ENCODE peak calls at places on chromosome 14, in seven cellular contexts. One of them, this sample, is unnamed.
A peak's percentile ranks its signal among the peaks of the same experiment; 100 is the strongest.

GRCh38 chr14:105474478-105475268 is at the start of gene CRIP2:
- DNase-seq in GM06990: no peak
- DNase-seq in ELR: peak; percentile 49
- DNase-seq in GDM1: no peak
- DNase-seq in AML-193: no peak
- DNase-seq in activated CD4-positive, alpha-beta T cell treated with anti-CD3 and anti-CD28 coated beads for 4 hours: no peak
- DNase-seq in stimulated activated CD4-positive, alpha-beta T cell treated with anti-CD3 and anti-CD28 coated beads, Interleukin-1b, Interleukin-23, amount 100 ng/mL, for 48 hours: no peak
- DNase-seq in this sample: no peak

GRCh38 chr14:71247106-71247505 is 339.8 kb downstream of the PCNX1 start:
- DNase-seq in ELR: peak; percentile 29
- DNase-seq in GM06990: no peak
- DNase-seq in GDM1: no peak
- DNase-seq in activated CD4-positive, alpha-beta T cell treated with anti-CD3 and anti-CD28 coated beads for 4 hours: no peak
- DNase-seq in AML-193: no peak
- DNase-seq in stimulated activated CD4-positive, alpha-beta T cell treated with anti-CD3 and anti-CD28 coated beads, Interleukin-1b, Interleukin-23, amount 100 ng/mL, for 48 hours: no peak
- DNase-seq in this sample: no peak

GRCh38 chr14:104284636-104285482 is 146.5 kb downstream of the KIF26A start:
- DNase-seq in GDM1: no peak
- DNase-seq in ELR: no peak
- DNase-seq in AML-193: no peak
- DNase-seq in GM06990: no peak
- DNase-seq in stimulated activated CD4-positive, alpha-beta T cell treated with anti-CD3 and anti-CD28 coated beads, Interleukin-1b, Interleukin-23, amount 100 ng/mL, for 48 hours: no peak
- DNase-seq in activated CD4-positive, alpha-beta T cell treated with anti-CD3 and anti-CD28 coated beads for 4 hours: no peak
- DNase-seq in this sample: no peak

GRCh38 chr14:105733081-105734065 is 207.0 kb downstream of the TMEM121 start:
- DNase-seq in ELR: no peak
- DNase-seq in stimulated activated CD4-positive, alpha-beta T cell treated with anti-CD3 and anti-CD28 coated beads, Interleukin-1b, Interleukin-23, amount 100 ng/mL, for 48 hours: no peak
- DNase-seq in GDM1: no peak
- DNase-seq in AML-193: no peak
- DNase-seq in GM06990: no peak
- DNase-seq in activated CD4-positive, alpha-beta T cell treated with anti-CD3 and anti-CD28 coated beads for 4 hours: no peak
- DNase-seq in this sample: no peak

GRCh38 chr14:35341454-35342159 is 49.4 kb downstream of the PSMA6 start:
- DNase-seq in activated CD4-positive, alpha-beta T cell treated with anti-CD3 and anti-CD28 coated beads for 4 hours: no peak
- DNase-seq in ELR: peak; percentile 34
- DNase-seq in GDM1: peak; percentile 91
- DNase-seq in stimulated activated CD4-positive, alpha-beta T cell treated with anti-CD3 and anti-CD28 coated beads, Interleukin-1b, Interleukin-23, amount 100 ng/mL, for 48 hours: peak; percentile 25
- DNase-seq in AML-193: no peak
- DNase-seq in GM06990: no peak
- DNase-seq in this sample: no peak

GRCh38 chr14:72947366-72948160 is 21.3 kb downstream of the DCAF4 start:
- DNase-seq in stimulated activated CD4-positive, alpha-beta T cell treated with anti-CD3 and anti-CD28 coated beads, Interleukin-1b, Interleukin-23, amount 100 ng/mL, for 48 hours: no peak
- DNase-seq in activated CD4-positive, alpha-beta T cell treated with anti-CD3 and anti-CD28 coated beads for 4 hours: no peak
- DNase-seq in ELR: peak; percentile 45
- DNase-seq in GM06990: no peak
- DNase-seq in AML-193: no peak
- DNase-seq in GDM1: no peak
- DNase-seq in this sample: no peak

GRCh38 chr14:24298892-24299254 is 707 bp downstream of the DHRS1 start:
- DNase-seq in activated CD4-positive, alpha-beta T cell treated with anti-CD3 and anti-CD28 coated beads for 4 hours: no peak
- DNase-seq in GM06990: no peak
- DNase-seq in ELR: peak; percentile 95
- DNase-seq in GDM1: no peak
- DNase-seq in stimulated activated CD4-positive, alpha-beta T cell treated with anti-CD3 and anti-CD28 coated beads, Interleukin-1b, Interleukin-23, amount 100 ng/mL, for 48 hours: peak; percentile 26
- DNase-seq in AML-193: no peak
- DNase-seq in this sample: no peak

GRCh38 chr14:101126376-101127130 is 223.0 kb upstream of the RTL1 start:
- DNase-seq in stimulated activated CD4-positive, alpha-beta T cell treated with anti-CD3 and anti-CD28 coated beads, Interleukin-1b, Interleukin-23, amount 100 ng/mL, for 48 hours: no peak
- DNase-seq in AML-193: no peak
- DNase-seq in GM06990: no peak
- DNase-seq in ELR: no peak
- DNase-seq in activated CD4-positive, alpha-beta T cell treated with anti-CD3 and anti-CD28 coated beads for 4 hours: no peak
- DNase-seq in GDM1: no peak
- DNase-seq in this sample: no peak

GRCh38 chr14:49915085-49915484 is 22.2 kb downstream of the ARF6 start:
- DNase-seq in stimulated activated CD4-positive, alpha-beta T cell treated with anti-CD3 and anti-CD28 coated beads, Interleukin-1b, Interleukin-23, amount 100 ng/mL, for 48 hours: no peak
- DNase-seq in GDM1: no peak
- DNase-seq in GM06990: no peak
- DNase-seq in ELR: no peak
- DNase-seq in AML-193: no peak
- DNase-seq in activated CD4-positive, alpha-beta T cell treated with anti-CD3 and anti-CD28 coated beads for 4 hours: no peak
- DNase-seq in this sample: no peak

GRCh38 chr14:64465208-64465821 is at the start of gene AKAP5:
- DNase-seq in activated CD4-positive, alpha-beta T cell treated with anti-CD3 and anti-CD28 coated beads for 4 hours: peak; percentile 60
- DNase-seq in GM06990: peak; percentile 80
- DNase-seq in ELR: peak; percentile 51
- DNase-seq in AML-193: no peak
- DNase-seq in GDM1: peak; percentile 43
- DNase-seq in stimulated activated CD4-positive, alpha-beta T cell treated with anti-CD3 and anti-CD28 coated beads, Interleukin-1b, Interleukin-23, amount 100 ng/mL, for 48 hours: peak; percentile 54
- DNase-seq in this sample: no peak

GRCh38 chr14:22849212-22849819 is 12.9 kb downstream of the MMP14 start:
- DNase-seq in AML-193: no peak
- DNase-seq in GDM1: no peak
- DNase-seq in GM06990: no peak
- DNase-seq in stimulated activated CD4-positive, alpha-beta T cell treated with anti-CD3 and anti-CD28 coated beads, Interleukin-1b, Interleukin-23, amount 100 ng/mL, for 48 hours: no peak
- DNase-seq in ELR: no peak
- DNase-seq in activated CD4-positive, alpha-beta T cell treated with anti-CD3 and anti-CD28 coated beads for 4 hours: no peak
- DNase-seq in this sample: no peak

GRCh38 chr14:100271247-100271939 is 32.4 kb downstream of the YY1 start:
- DNase-seq in GM06990: no peak
- DNase-seq in ELR: peak; percentile 44
- DNase-seq in activated CD4-positive, alpha-beta T cell treated with anti-CD3 and anti-CD28 coated beads for 4 hours: no peak
- DNase-seq in GDM1: no peak
- DNase-seq in AML-193: no peak
- DNase-seq in stimulated activated CD4-positive, alpha-beta T cell treated with anti-CD3 and anti-CD28 coated beads, Interleukin-1b, Interleukin-23, amount 100 ng/mL, for 48 hours: no peak
- DNase-seq in this sample: no peak

GRCh38 chr14:64185184-64185583 is 109.0 kb downstream of the ESR2 start:
- DNase-seq in GM06990: no peak
- DNase-seq in stimulated activated CD4-positive, alpha-beta T cell treated with anti-CD3 and anti-CD28 coated beads, Interleukin-1b, Interleukin-23, amount 100 ng/mL, for 48 hours: no peak
- DNase-seq in GDM1: no peak
- DNase-seq in activated CD4-positive, alpha-beta T cell treated with anti-CD3 and anti-CD28 coated beads for 4 hours: no peak
- DNase-seq in AML-193: no peak
- DNase-seq in ELR: no peak
- DNase-seq in this sample: no peak

GRCh38 chr14:91145396-91146160 is 31.7 kb downstream of the DGLUCY start:
- DNase-seq in GDM1: no peak
- DNase-seq in AML-193: no peak
- DNase-seq in GM06990: no peak
- DNase-seq in stimulated activated CD4-positive, alpha-beta T cell treated with anti-CD3 and anti-CD28 coated beads, Interleukin-1b, Interleukin-23, amount 100 ng/mL, for 48 hours: no peak
- DNase-seq in activated CD4-positive, alpha-beta T cell treated with anti-CD3 and anti-CD28 coated beads for 4 hours: no peak
- DNase-seq in ELR: no peak
- DNase-seq in this sample: no peak

GRCh38 chr14:32633214-32633864 is 304.2 kb downstream of the AKAP6 start:
- DNase-seq in stimulated activated CD4-positive, alpha-beta T cell treated with anti-CD3 and anti-CD28 coated beads, Interleukin-1b, Interleukin-23, amount 100 ng/mL, for 48 hours: no peak
- DNase-seq in activated CD4-positive, alpha-beta T cell treated with anti-CD3 and anti-CD28 coated beads for 4 hours: no peak
- DNase-seq in GDM1: no peak
- DNase-seq in GM06990: no peak
- DNase-seq in AML-193: no peak
- DNase-seq in ELR: no peak
- DNase-seq in this sample: no peak

GRCh38 chr14:86072134-86072894 is 542.4 kb downstream of the FLRT2 start:
- DNase-seq in ELR: no peak
- DNase-seq in GM06990: no peak
- DNase-seq in GDM1: peak; percentile 53
- DNase-seq in stimulated activated CD4-positive, alpha-beta T cell treated with anti-CD3 and anti-CD28 coated beads, Interleukin-1b, Interleukin-23, amount 100 ng/mL, for 48 hours: no peak
- DNase-seq in activated CD4-positive, alpha-beta T cell treated with anti-CD3 and anti-CD28 coated beads for 4 hours: no peak
- DNase-seq in AML-193: no peak
- DNase-seq in this sample: no peak

GRCh38 chr14:24368562-24369252 is 723 bp downstream of the NFATC4 start:
- DNase-seq in activated CD4-positive, alpha-beta T cell treated with anti-CD3 and anti-CD28 coated beads for 4 hours: peak; percentile 35
- DNase-seq in GM06990: peak; percentile 72
- DNase-seq in AML-193: no peak
- DNase-seq in stimulated activated CD4-positive, alpha-beta T cell treated with anti-CD3 and anti-CD28 coated beads, Interleukin-1b, Interleukin-23, amount 100 ng/mL, for 48 hours: no peak
- DNase-seq in ELR: peak; percentile 47
- DNase-seq in GDM1: peak; percentile 40
- DNase-seq in this sample: no peak

GRCh38 chr14:53683229-53683628 is 273.4 kb downstream of the BMP4 start:
- DNase-seq in ELR: no peak
- DNase-seq in GM06990: no peak
- DNase-seq in GDM1: no peak
- DNase-seq in activated CD4-positive, alpha-beta T cell treated with anti-CD3 and anti-CD28 coated beads for 4 hours: no peak
- DNase-seq in AML-193: no peak
- DNase-seq in stimulated activated CD4-positive, alpha-beta T cell treated with anti-CD3 and anti-CD28 coated beads, Interleukin-1b, Interleukin-23, amount 100 ng/mL, for 48 hours: no peak
- DNase-seq in this sample: no peak

GRCh38 chr14:104661086-104661485 is 28.3 kb upstream of the INF2 start:
- DNase-seq in stimulated activated CD4-positive, alpha-beta T cell treated with anti-CD3 and anti-CD28 coated beads, Interleukin-1b, Interleukin-23, amount 100 ng/mL, for 48 hours: no peak
- DNase-seq in GM06990: no peak
- DNase-seq in ELR: no peak
- DNase-seq in AML-193: no peak
- DNase-seq in GDM1: no peak
- DNase-seq in activated CD4-positive, alpha-beta T cell treated with anti-CD3 and anti-CD28 coated beads for 4 hours: no peak
- DNase-seq in this sample: no peak

GRCh38 chr14:105061428-105062047 is 3.7 kb downstream of the GPR132 start:
- DNase-seq in GDM1: peak; percentile 57
- DNase-seq in stimulated activated CD4-positive, alpha-beta T cell treated with anti-CD3 and anti-CD28 coated beads, Interleukin-1b, Interleukin-23, amount 100 ng/mL, for 48 hours: peak; percentile 64
- DNase-seq in activated CD4-positive, alpha-beta T cell treated with anti-CD3 and anti-CD28 coated beads for 4 hours: peak; percentile 62
- DNase-seq in GM06990: peak; percentile 74
- DNase-seq in ELR: no peak
- DNase-seq in AML-193: no peak
- DNase-seq in this sample: no peak

This sample was measured in SIG-M5.